ENCODE peak calls at places on chromosome 19, in six cellular contexts. C, X, H, U, J and K are unnamed samples.

GRCh38 chr19:10510301-10510802 is 6.9 kb downstream of the S1PR5 start:
- DNase-seq in C (no peak), X (peak; percentile 30), H (no peak), U (peak; percentile 86), J (peak; percentile 81), K (peak; percentile 72)

GRCh38 chr19:17448190-17448967 is at the start of gene TMEM221:
- DNase-seq in C (no peak), X (peak; percentile 79), H (no peak), U (peak; percentile 80), J (peak; percentile 86), K (no peak)

GRCh38 chr19:42961119-42961518 is 24.1 kb upstream of the PSG7 start:
- DNase-seq in C (no peak), X (no peak), H (no peak), U (no peak), J (no peak), K (no peak)

GRCh38 chr19:52687658-52688057 is 47.2 kb downstream of the ZNF611 start:
- DNase-seq in C (no peak), X (no peak), H (no peak), U (no peak), J (no peak), K (no peak)

GRCh38 chr19:18469245-18470107 is 31.5 kb upstream of the ISYNA1 start:
- DNase-seq in C (peak; percentile 75), X (peak; percentile 79), H (peak; percentile 66), U (peak; percentile 89), J (peak; percentile 82), K (no peak)

GRCh38 chr19:31303262-31303815 is 45.9 kb downstream of the TSHZ3 start:
- DNase-seq in C (no peak), X (no peak), H (no peak), U (no peak), J (no peak), K (no peak)

GRCh38 chr19:10625003-10625761 is at the start of gene SLC44A2:
- DNase-seq in C (peak; percentile 62), X (peak; percentile 94), H (peak; percentile 35), U (peak; percentile 94), J (peak; percentile 93), K (peak; percentile 77)

GRCh38 chr19:45200614-45201013 is 22.0 kb downstream of the BLOC1S3 start:
- DNase-seq in C (peak; percentile 56), X (no peak), H (peak; percentile 57), U (peak; percentile 83), J (no peak), K (peak; percentile 30)

GRCh38 chr19:31338069-31338767 is 11.0 kb downstream of the TSHZ3 start:
- DNase-seq in C (peak; percentile 88), X (peak; percentile 82), H (peak; percentile 85), U (peak; percentile 89), J (peak; percentile 80), K (no peak)

GRCh38 chr19:2594319-2594718 is 108.2 kb downstream of the GNG7 start:
- DNase-seq in C (no peak), X (no peak), H (no peak), U (no peak), J (no peak), K (no peak)

GRCh38 chr19:51078104-51078503 is 4.6 kb downstream of the KLK14 start:
- DNase-seq in C (no peak), X (no peak), H (no peak), U (no peak), J (no peak), K (no peak)

GRCh38 chr19:32606289-32606688 is 25.3 kb downstream of the PDCD5 start:
- DNase-seq in C (no peak), X (no peak), H (no peak), U (no peak), J (no peak), K (no peak)

GRCh38 chr19:2306971-2307370 is 983 bp downstream of the LINGO3 start:
- DNase-seq in C (no peak), X (no peak), H (no peak), U (no peak), J (no peak), K (no peak)

GRCh38 chr19:45632468-45633196 is 6.6 kb downstream of the EML2 start:
- DNase-seq in C (peak; percentile 90), X (peak; percentile 84), H (peak; percentile 89), U (peak; percentile 93), J (peak; percentile 96), K (peak; percentile 98)

GRCh38 chr19:46324277-46324676 is 22.6 kb upstream of the PPP5C start:
- DNase-seq in C (no peak), X (no peak), H (no peak), U (no peak), J (no peak), K (no peak)

GRCh38 chr19:57668635-57669034 is at the start of gene ZSCAN4:
- DNase-seq in C (no peak), X (no peak), H (no peak), U (no peak), J (no peak), K (no peak)

GRCh38 chr19:57664269-57665127 is 4.2 kb upstream of the ZSCAN4 start:
- DNase-seq in C (peak; percentile 52), X (peak; percentile 78), H (peak; percentile 31), U (peak; percentile 71), J (peak; percentile 89), K (peak; percentile 39)

GRCh38 chr19:57667220-57667619 is 1.5 kb upstream of the ZSCAN4 start:
- DNase-seq in C (no peak), X (no peak), H (no peak), U (peak; percentile 49), J (no peak), K (no peak)

GRCh38 chr19:57671124-57671895 is 2.6 kb downstream of the ZSCAN4 start:
- DNase-seq in C (no peak), X (no peak), H (no peak), U (no peak), J (no peak), K (no peak)

GRCh38 chr19:57665261-57665806 is 3.4 kb upstream of the ZSCAN4 start:
- DNase-seq in C (no peak), X (no peak), H (no peak), U (peak; percentile 18), J (no peak), K (no peak)
- H2AFZ ChIP-seq in C (no peak overlapping the region), X (peak overlapping the region; percentile 74), H (peak overlapping the region; percentile 92), U (peak overlapping the region; percentile 100), J (no peak overlapping the region), K (no peak overlapping the region)

GRCh38 chr19:1237754-1238372 is at the start of gene CBARP:
- DNase-seq in C (no peak), X (peak; percentile 84), H (no peak), U (no peak), J (peak; percentile 91), K (no peak)

GRCh38 chr19:1234670-1235380 is 3.0 kb downstream of the CBARP start:
- DNase-seq in C (no peak), X (no peak), H (no peak), U (no peak), J (no peak), K (no peak)

GRCh38 chr19:1237027-1237659 is 662 bp downstream of the CBARP start:
- DNase-seq in C (no peak), X (peak; percentile 59), H (no peak), U (no peak), J (peak; percentile 81), K (no peak)

GRCh38 chr19:1235625-1236538 is 1.9 kb downstream of the CBARP start:
- DNase-seq in C (no peak), X (no peak), H (peak; percentile 50), U (no peak), J (peak; percentile 66), K (no peak)

GRCh38 chr19:1236566-1236965 is 1.2 kb downstream of the CBARP start:
- DNase-seq in C (no peak), X (no peak), H (no peak), U (no peak), J (peak; percentile 88), K (no peak)
- H2AFZ ChIP-seq in C (no peak overlapping the region), X (no peak overlapping the region), H (peak overlapping the region; percentile 89), U (no peak overlapping the region), J (no peak overlapping the region), K (peak overlapping the region; percentile 70)

GRCh38 chr19:35909684-35910035 is 1.6 kb upstream of the TYROBP start:
- DNase-seq in C (no peak), X (no peak), H (no peak), U (no peak), J (no peak), K (no peak)

GRCh38 chr19:35915508-35915907 is 7.4 kb upstream of the TYROBP start:
- DNase-seq in C (no peak), X (no peak), H (no peak), U (no peak), J (no peak), K (no peak)

GRCh38 chr19:35911790-35912189 is 3.7 kb upstream of the TYROBP start:
- DNase-seq in C (no peak), X (no peak), H (peak; percentile 38), U (no peak), J (no peak), K (peak; percentile 91)

GRCh38 chr19:35911173-35911572 is 3.1 kb upstream of the TYROBP start:
- DNase-seq in C (no peak), X (no peak), H (no peak), U (peak; percentile 71), J (no peak), K (no peak)

DNA sequence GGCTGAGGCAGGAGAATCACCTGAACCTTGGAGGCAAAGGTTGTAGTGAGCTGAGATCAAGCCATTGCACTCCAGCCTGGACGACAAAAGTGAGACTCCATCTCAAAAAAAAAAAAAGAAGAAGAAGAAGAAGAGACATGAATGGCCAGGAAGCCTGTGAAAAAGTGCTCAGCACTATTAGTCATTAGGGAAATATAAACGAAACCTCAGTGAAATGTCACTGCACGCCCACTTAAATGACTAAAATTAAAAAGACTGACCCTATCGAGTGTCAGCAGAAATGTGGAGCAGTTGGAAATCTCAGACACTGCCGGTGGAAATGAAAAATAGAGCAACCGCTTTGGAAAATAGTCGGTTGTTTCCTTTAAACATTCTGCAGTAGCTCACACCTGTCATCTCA is 5.5 kb upstream of the TYROBP start:
- DNase-seq in C (no peak), X (no peak), H (peak; percentile 80), U (no peak), J (no peak), K (peak; percentile 57)
- H2AFZ ChIP-seq in C (no peak overlapping the region), X (no peak overlapping the region), H (no peak overlapping the region), U (no peak overlapping the region), J (no peak overlapping the region), K (no peak overlapping the region)

GRCh38 chr19:5470264-5470671 is 15.1 kb downstream of the ZNRF4 start:
- DNase-seq in C (no peak), X (peak; percentile 57), H (no peak), U (no peak), J (no peak), K (peak; percentile 29)
- H2AFZ ChIP-seq in C (no peak overlapping the region), X (no peak overlapping the region), H (no peak overlapping the region), U (peak overlapping the region; percentile 32), J (no peak overlapping the region), K (no peak overlapping the region)

DNA sequence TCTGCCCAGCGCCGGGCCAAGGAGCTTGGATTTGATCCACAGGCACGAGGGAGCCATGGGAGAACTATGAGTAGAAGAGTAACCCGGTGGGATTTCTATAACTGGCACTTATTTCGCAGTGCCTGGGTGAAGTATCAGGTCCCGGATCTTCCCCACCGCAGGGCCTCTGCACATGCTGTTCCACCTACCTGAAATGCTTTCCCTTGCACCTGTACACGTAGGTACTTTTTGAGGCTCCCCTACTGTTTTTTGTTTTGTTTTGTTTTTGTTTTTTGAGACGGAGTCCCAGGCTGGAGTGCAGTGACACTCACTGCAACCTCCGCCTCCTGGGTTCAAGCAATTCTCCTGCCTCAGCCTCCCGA is 402 bp upstream of the KANK3 start:
- DNase-seq in C (no peak), X (no peak), H (no peak), U (no peak), J (no peak), K (no peak)
- H2AFZ ChIP-seq in C (no peak overlapping the region), X (no peak overlapping the region), H (peak overlapping the region; percentile 90), U (no peak overlapping the region), J (peak overlapping the region; percentile 68), K (peak overlapping the region; percentile 77)